ENCODE peak calls at places on chromosomes 12 and 14, in four cellular contexts. F, S, C and P are unnamed samples.

GRCh38 chr12:90902596-90902995 is 52.4 kb downstream of the CCER1 start:
- DNase-seq in F (no peak), S (no peak), C (no peak), P (no peak)

GRCh38 chr14:56120091-56120632 is 2.0 kb downstream of the PELI2 start:
- DNase-seq in F (no peak), S (peak), C (peak), P (no peak)

GRCh38 chr12:113965951-113966797 is at the start of gene RBM19:
- DNase-seq in F (peak), S (peak), C (peak), P (peak)

GRCh38 chr12:71888521-71888920 is 49.0 kb downstream of the TBC1D15 start:
- DNase-seq in F (no peak), S (peak), C (no peak), P (no peak)

GRCh38 chr12:29591140-29592020 is 93.9 kb upstream of the OVCH1 start:
- DNase-seq in F (no peak), S (peak), C (no peak), P (no peak)

GRCh38 chr14:96565811-96566210 is 63.6 kb downstream of the PAPOLA start:
- DNase-seq in F (no peak), S (no peak), C (no peak), P (no peak)

GRCh38 chr12:49187184-49187583 is 1.7 kb downstream of the TUBA1A start:
- DNase-seq in F (peak), S (peak), C (peak), P (no peak)

GRCh38 chr14:97137705-97138104 is 340.5 kb downstream of the VRK1 start:
- DNase-seq in F (no peak), S (no peak), C (no peak), P (no peak)

GRCh38 chr12:11949738-11950403 is 120.9 kb upstream of the BCL2L14 start:
- DNase-seq in F (no peak), S (no peak), C (no peak), P (no peak)

GRCh38 chr14:71266994-71267636 is 359.9 kb downstream of the PCNX1 start:
- DNase-seq in F (no peak), S (peak), C (no peak), P (peak)

GRCh38 chr14:46580941-46581671 is 70.5 kb downstream of the RPL10L start:
- DNase-seq in F (no peak), S (peak), C (peak), P (peak)

GRCh38 chr14:37452323-37452722 is 142.7 kb downstream of the FOXA1 start:
- DNase-seq in F (no peak), S (no peak), C (no peak), P (no peak)

GRCh38 chr12:111842556-111843396 is 748 bp downstream of the MAPKAPK5 start:
- DNase-seq in F (no peak), S (peak), C (no peak), P (peak)

GRCh38 chr12:62865090-62865489 is 69.9 kb downstream of the PPM1H start:
- DNase-seq in F (no peak), S (no peak), C (no peak), P (no peak)

GRCh38 chr14:70061108-70061507 is 127.6 kb downstream of the SLC8A3 start:
- DNase-seq in F (no peak), S (peak), C (no peak), P (peak)

GRCh38 chr12:41604830-41605229 is 416.7 kb downstream of the PDZRN4 start:
- DNase-seq in F (no peak), S (no peak), C (no peak), P (no peak)

GRCh38 chr12:124804011-124804621 is 59.5 kb downstream of the SCARB1 start:
- DNase-seq in F (peak), S (peak), C (peak), P (peak)

GRCh38 chr14:74579447-74580274 is 32.4 kb downstream of the LTBP2 start:
- DNase-seq in F (no peak), S (peak), C (no peak), P (peak)

GRCh38 chr12:108371801-108372344 is 32.8 kb upstream of the CMKLR1 start:
- DNase-seq in F (no peak), S (no peak), C (no peak), P (peak)

GRCh38 chr12:47302111-47302597 is 222.4 kb upstream of the AMIGO2 start:
- DNase-seq in F (no peak), S (no peak), C (no peak), P (no peak)

GRCh38 chr12:123761841-123762714 is at the start of gene DNAH10:
- DNase-seq in F (no peak), S (peak), C (no peak), P (no peak)

GRCh38 chr14:101183376-101184103 is 280.0 kb upstream of the RTL1 start:
- DNase-seq in F (no peak), S (no peak), C (peak), P (no peak)

GRCh38 chr12:29616664-29617409 is 119.4 kb upstream of the OVCH1 start:
- DNase-seq in F (no peak), S (peak), C (no peak), P (peak)

GRCh38 chr14:68727315-68728078 is 65.4 kb downstream of the ZFP36L1 start:
- DNase-seq in F (no peak), S (no peak), C (no peak), P (no peak)

GRCh38 chr12:107441906-107442305 is 243.7 kb upstream of the PWP1 start:
- DNase-seq in F (no peak), S (peak), C (no peak), P (no peak)

GRCh38 chr14:94643316-94644101 is 31.3 kb downstream of the SERPINA3 start:
- DNase-seq in F (no peak), S (no peak), C (no peak), P (no peak)

GRCh38 chr12:116483959-116484699 is 75.1 kb upstream of the MAP1LC3B2 start:
- DNase-seq in F (no peak), S (no peak), C (peak), P (no peak)

GRCh38 chr12:28057856-28058615 is 85.5 kb upstream of the PTHLH start:
- DNase-seq in F (no peak), S (peak), C (no peak), P (peak)

GRCh38 chr14:24734917-24735500 is 101.0 kb upstream of the GZMB start:
- DNase-seq in F (peak), S (peak), C (peak), P (peak)

GRCh38 chr12:101962486-101962885 is 85.1 kb downstream of the DRAM1 start:
- DNase-seq in F (no peak), S (peak), C (no peak), P (no peak)

GRCh38 chr14:104119700-104120251 is 18.6 kb upstream of the KIF26A start:
- DNase-seq in F (no peak), S (no peak), C (no peak), P (no peak)

GRCh38 chr12:2160043-2160442 is 107.3 kb downstream of the CACNA1C start:
- DNase-seq in F (no peak), S (no peak), C (no peak), P (no peak)

GRCh38 chr12:212799-213526 is 994 bp downstream of the SLC6A12 start:
- DNase-seq in F (no peak), S (no peak), C (peak), P (no peak)

GRCh38 chr12:88258396-88258795 is 116.3 kb downstream of the TMTC3 start:
- DNase-seq in F (peak), S (no peak), C (no peak), P (no peak)

GRCh38 chr14:49972199-49972671 is 79.4 kb downstream of the ARF6 start:
- DNase-seq in F (peak), S (peak), C (no peak), P (peak)

GRCh38 chr12:12806784-12807516 is 6.2 kb upstream of the DDX47 start:
- DNase-seq in F (no peak), S (no peak), C (no peak), P (no peak)

GRCh38 chr12:105319691-105320209 is 10.7 kb upstream of the C12orf75 start:
- DNase-seq in F (no peak), S (no peak), C (no peak), P (no peak)
- TF ChIP-seq CTCF in F (no peak), S (no peak), C (peak), P (no peak)

GRCh38 chr12:6057693-6058092 is 66.8 kb downstream of the VWF start:
- DNase-seq in F (no peak), S (no peak), C (no peak), P (no peak)
- TF ChIP-seq CTCF in F (no peak), S (no peak), C (no peak), P (no peak)

GRCh38 chr14:20757963-20758362 is 10.2 kb upstream of the EDDM3B start:
- DNase-seq in F (no peak), S (no peak), C (no peak), P (no peak)
- TF ChIP-seq CTCF in F (no peak), S (no peak), C (no peak), P (no peak)

GRCh38 chr14:99599440-99599839 is 4.6 kb downstream of the CCDC85C start:
- DNase-seq in F (no peak), S (no peak), C (no peak), P (no peak)
- TF ChIP-seq CTCF in F (no peak), S (no peak), C (no peak), P (no peak)

GRCh38 chr12:76455582-76456345 is 103.8 kb downstream of the OSBPL8 start:
- DNase-seq in F (peak), S (peak), C (peak), P (peak)
- TF ChIP-seq CTCF in F (peak), S (peak), C (peak), P (peak)

DNA sequence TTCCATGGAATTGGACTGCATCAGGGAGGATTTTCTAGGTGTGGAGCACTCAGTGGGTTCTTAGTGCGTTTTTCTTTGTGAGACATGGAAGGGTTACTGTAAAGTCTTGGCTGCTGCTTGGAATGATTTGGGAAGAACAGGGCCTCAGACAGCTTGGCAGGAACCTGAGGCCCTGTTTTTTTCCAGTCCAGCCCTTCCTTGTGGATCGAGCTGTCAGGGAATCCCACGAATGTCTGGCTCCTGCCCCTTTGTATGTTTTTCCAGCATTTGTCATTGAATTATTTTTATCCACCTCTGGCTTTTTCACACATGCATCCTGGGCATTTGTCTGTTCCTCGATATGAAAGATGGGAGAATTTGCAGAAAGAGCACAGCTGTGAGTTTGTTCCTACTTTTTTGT is 158.5 kb downstream of the TGFB3 start:
- DNase-seq in F (no peak), S (no peak), C (no peak), P (no peak)
- TF ChIP-seq CTCF in F (no peak), S (no peak), C (no peak), P (no peak)

GRCh38 chr14:92613681-92614260 is 100.2 kb downstream of the RIN3 start:
- DNase-seq in F (no peak), S (no peak), C (no peak), P (no peak)

GRCh38 chr14:92610849-92611271 is 97.3 kb downstream of the RIN3 start:
- DNase-seq in F (no peak), S (no peak), C (no peak), P (peak)

GRCh38 chr14:92609955-92610354 is 96.4 kb downstream of the RIN3 start:
- DNase-seq in F (no peak), S (peak), C (no peak), P (peak)

GRCh38 chr14:92615451-92615850 is 101.9 kb downstream of the RIN3 start:
- DNase-seq in F (no peak), S (no peak), C (no peak), P (no peak)

GRCh38 chr14:92613008-92613658 is 99.6 kb downstream of the RIN3 start:
- DNase-seq in F (no peak), S (no peak), C (peak), P (peak)
- TF ChIP-seq CTCF in F (peak), S (peak), C (peak), P (peak)

GRCh38 chr12:57697076-57697475 is 3.1 kb downstream of the OS9 start:
- DNase-seq in F (no peak), S (no peak), C (no peak), P (no peak)

GRCh38 chr12:57700317-57700716 is 6.4 kb downstream of the OS9 start:
- DNase-seq in F (no peak), S (no peak), C (no peak), P (no peak)

GRCh38 chr12:57695770-57696432 is 2.0 kb downstream of the OS9 start:
- DNase-seq in F (no peak), S (no peak), C (no peak), P (no peak)

GRCh38 chr12:57694459-57695019 is 607 bp downstream of the OS9 start:
- DNase-seq in F (no peak), S (peak), C (peak), P (no peak)

GRCh38 chr12:57698414-57698813 is 4.5 kb downstream of the OS9 start:
- DNase-seq in F (no peak), S (no peak), C (no peak), P (no peak)
- TF ChIP-seq CTCF in F (no peak), S (no peak), C (no peak), P (no peak)

GRCh38 chr14:34098045-34098984 is 147.4 kb upstream of the EGLN3 start:
- DNase-seq in F (peak), S (peak), C (peak), P (peak)

GRCh38 chr14:34103176-34103575 is 152.3 kb upstream of the EGLN3 start:
- DNase-seq in F (no peak), S (no peak), C (no peak), P (no peak)

GRCh38 chr14:34094384-34094783 is 143.5 kb upstream of the EGLN3 start:
- DNase-seq in F (no peak), S (no peak), C (no peak), P (no peak)

GRCh38 chr14:34099630-34100029 is 148.8 kb upstream of the EGLN3 start:
- DNase-seq in F (no peak), S (no peak), C (no peak), P (no peak)

GRCh38 chr14:34098985-34099349 is 148.1 kb upstream of the EGLN3 start:
- DNase-seq in F (no peak), S (no peak), C (no peak), P (no peak)
- TF ChIP-seq CTCF in F (no peak), S (no peak), C (no peak), P (no peak)

GRCh38 chr12:74415633-74416032 is 122.0 kb upstream of the ATXN7L3B start:
- DNase-seq in F (no peak), S (peak), C (peak), P (peak)
- TF ChIP-seq CTCF in F (peak), S (peak), C (peak), P (peak)